ENCODE peak calls at places on chromosomes 6 and 20, in four cellular contexts. Q is fibroblast of mammary gland, E is cardiac muscle cell, C is lung. N is an unnamed sample.

GRCh38 chr20:22341508-22341907 is 242.9 kb downstream of the FOXA2 start:
- DNase-seq in Q (peak; percentile 34), E (no peak), C (no peak), N (no peak)

GRCh38 chr20:53643031-53643832 is 49.6 kb upstream of the ZNF217 start:
- DNase-seq in Q (peak; percentile 80), E (no peak), C (peak; percentile 34), N (peak; percentile 78)

GRCh38 chr20:31560900-31561598 is 44.0 kb upstream of the ID1 start:
- DNase-seq in Q (peak; percentile 98), E (no peak), C (no peak), N (no peak)

GRCh38 chr20:29878281-29878741 is 1379.2 kb upstream of the DEFB115 start:
- DNase-seq in Q (no peak), E (no peak), C (no peak), N (no peak)

GRCh38 chr6:82094166-82094806 is 153.3 kb downstream of the IBTK start:
- DNase-seq in Q (no peak), E (no peak), C (no peak), N (no peak)

GRCh38 chr20:44187763-44188709 is 1.0 kb upstream of the JPH2 start:
- DNase-seq in Q (no peak), E (peak; percentile 67), C (no peak), N (no peak)

GRCh38 chr6:85449818-85450577 is at the start of gene NT5E:
- DNase-seq in Q (peak; percentile 75), E (peak; percentile 76), C (peak; percentile 73), N (no peak)

GRCh38 chr6:87586371-87587077 is 3.3 kb downstream of the RARS2 start:
- DNase-seq in Q (no peak), E (no peak), C (no peak), N (no peak)

GRCh38 chr6:30719356-30719755 is 796 bp upstream of the TUBB start:
- DNase-seq in Q (no peak), E (no peak), C (no peak), N (no peak)

GRCh38 chr6:80438728-80439127 is 332.3 kb downstream of the BCKDHB start:
- DNase-seq in Q (peak; percentile 87), E (no peak), C (no peak), N (no peak)

GRCh38 chr6:168865-169455 is 123.3 kb upstream of the DUSP22 start:
- DNase-seq in Q (peak; percentile 62), E (peak; percentile 57), C (no peak), N (no peak)

GRCh38 chr6:90068264-90068663 is 174.0 kb downstream of the GJA10 start:
- DNase-seq in Q (peak; percentile 90), E (no peak), C (no peak), N (no peak)

GRCh38 chr20:62776692-62777527 is 19.4 kb upstream of the MRGBP start:
- DNase-seq in Q (no peak), E (no peak), C (no peak), N (peak; percentile 60)

GRCh38 chr6:105739764-105740163 is 336.9 kb upstream of the PREP start:
- DNase-seq in Q (no peak), E (no peak), C (no peak), N (no peak)

GRCh38 chr6:16402501-16402900 is 164.1 kb downstream of the GMPR start:
- DNase-seq in Q (peak; percentile 57), E (no peak), C (no peak), N (no peak)

GRCh38 chr6:170137176-170137891 is 153.5 kb downstream of the DLL1 start:
- DNase-seq in Q (peak; percentile 77), E (no peak), C (no peak), N (no peak)

GRCh38 chr6:75751443-75751842 is 2.4 kb downstream of the MYO6 start:
- DNase-seq in Q (peak; percentile 33), E (no peak), C (no peak), N (no peak)

GRCh38 chr20:3071610-3072529 is at the start of gene OXT:
- DNase-seq in Q (no peak), E (no peak), C (no peak), N (no peak)

GRCh38 chr6:105429676-105430075 is 26.8 kb upstream of the PREP start:
- DNase-seq in Q (peak; percentile 93), E (no peak), C (no peak), N (no peak)

GRCh38 chr6:26250806-26251075 is 114.3 kb upstream of the BTN3A2 start:
- DNase-seq in Q (no peak), E (peak; percentile 66), C (no peak), N (no peak)

GRCh38 chr6:126773122-126773805 is 345.2 kb upstream of the RSPO3 start:
- DNase-seq in Q (no peak), E (peak; percentile 37), C (no peak), N (no peak)

GRCh38 chr6:169619650-169620049 is 82.2 kb downstream of the WDR27 start:
- DNase-seq in Q (peak; percentile 67), E (no peak), C (no peak), N (no peak)

GRCh38 chr6:55282145-55282544 is 45.1 kb upstream of the GFRAL start:
- DNase-seq in Q (no peak), E (peak; percentile 12), C (no peak), N (no peak)

GRCh38 chr6:55277628-55278003 is 49.7 kb upstream of the GFRAL start:
- DNase-seq in Q (no peak), E (peak; percentile 58), C (no peak), N (no peak)

GRCh38 chr6:55281215-55281614 is 46.1 kb upstream of the GFRAL start:
- DNase-seq in Q (no peak), E (no peak), C (no peak), N (no peak)

GRCh38 chr6:55276745-55277627 is 50.3 kb upstream of the GFRAL start:
- DNase-seq in Q (peak; percentile 74), E (peak; percentile 79), C (no peak), N (peak; percentile 16)
- TF ChIP-seq CTCF in Q (peak; percentile 71), E (peak; percentile 63), C (no peak), N (peak; percentile 58)

DNA sequence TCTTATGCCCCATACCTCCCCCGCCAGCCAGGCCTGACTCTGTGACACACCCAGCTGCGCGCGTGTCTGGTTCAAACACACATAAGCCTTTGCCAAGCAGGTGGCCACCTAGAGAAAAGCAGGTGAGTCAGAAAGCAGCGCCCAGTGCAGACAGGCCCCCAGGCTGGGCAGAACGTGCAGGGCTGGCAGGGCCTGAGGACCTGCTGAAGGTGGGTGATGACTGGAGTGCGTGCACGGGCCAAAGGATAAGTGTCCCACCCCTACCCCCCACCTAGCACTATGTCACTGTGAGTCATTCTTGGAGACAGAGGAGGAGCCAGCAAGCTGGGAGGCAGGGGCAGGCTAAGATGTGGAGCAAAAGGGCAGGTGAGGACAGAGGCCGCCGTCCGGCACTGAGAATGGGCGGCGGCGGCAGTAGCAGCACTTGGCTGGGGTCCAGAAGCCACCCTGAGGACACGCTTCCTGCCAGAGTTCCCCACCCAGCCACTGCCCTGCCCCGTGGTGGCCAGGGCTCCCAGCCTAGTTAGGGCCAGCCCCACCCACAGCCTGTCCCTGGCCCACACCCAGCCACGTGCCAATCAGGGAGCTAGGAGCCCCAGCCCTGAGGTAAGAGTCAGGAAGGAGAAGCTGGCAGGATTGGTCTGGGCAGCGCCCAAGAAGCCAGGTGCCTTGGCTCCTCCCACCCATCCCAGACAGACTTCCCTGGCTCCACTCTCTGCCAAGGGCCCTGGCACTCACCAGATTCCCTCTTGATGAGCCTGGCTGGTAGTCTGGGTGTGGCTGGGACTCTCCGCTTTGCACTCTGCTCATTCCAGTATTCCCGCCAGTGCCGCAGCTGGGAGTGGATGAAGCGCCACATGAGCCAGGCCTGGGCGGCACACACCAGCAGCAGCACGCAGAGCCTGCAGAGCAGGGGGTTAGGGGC is 72.7 kb downstream of the TRAM2 start:
- DNase-seq in Q (peak; percentile 92), E (no peak), C (peak; percentile 95), N (no peak)
- H3K4me3 ChIP-seq in Q (no peak overlapping the region), E (no peak overlapping the region), C (no peak overlapping the region), N (no peak overlapping the region)

DNA sequence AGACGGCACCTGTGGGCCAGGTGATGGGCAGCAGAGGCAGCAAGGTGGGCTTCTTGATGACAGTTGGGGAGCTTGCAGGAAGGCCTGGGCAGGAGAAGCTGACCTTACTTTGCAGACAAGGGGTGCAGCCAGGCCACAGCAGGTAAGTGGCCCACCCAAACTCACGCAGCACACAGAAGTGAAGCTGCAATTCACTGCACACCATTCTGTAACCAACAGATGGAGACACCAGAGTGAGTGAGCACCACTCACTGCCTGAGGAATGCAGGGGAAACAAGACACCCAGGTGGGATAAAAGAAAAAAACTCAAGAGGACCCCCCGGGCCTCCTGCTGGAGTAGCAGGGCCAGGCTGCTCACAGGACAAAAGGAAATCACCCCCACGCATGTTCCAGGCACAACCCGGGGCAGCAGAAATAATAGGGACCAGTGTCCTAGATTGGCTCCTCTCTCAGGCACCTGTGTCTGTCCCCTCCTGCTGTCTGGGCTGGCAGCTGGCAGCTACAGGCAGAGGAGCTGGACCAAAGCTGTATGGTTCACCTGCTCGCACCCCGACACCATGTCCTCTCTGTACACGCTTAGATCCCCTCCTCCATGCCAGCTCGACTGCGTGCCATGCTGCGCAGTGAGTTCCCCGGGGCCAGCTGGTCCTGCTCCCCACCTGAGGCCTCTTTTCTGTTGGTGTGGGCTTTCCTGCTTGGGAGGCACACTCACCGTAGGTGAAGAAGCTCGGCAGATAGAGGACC is 4.9 kb downstream of the MTCH1 start:
- DNase-seq in Q (no peak), E (no peak), C (no peak), N (no peak)
- TF ChIP-seq CTCF in Q (no peak), E (no peak), C (no peak), N (no peak)

DNA sequence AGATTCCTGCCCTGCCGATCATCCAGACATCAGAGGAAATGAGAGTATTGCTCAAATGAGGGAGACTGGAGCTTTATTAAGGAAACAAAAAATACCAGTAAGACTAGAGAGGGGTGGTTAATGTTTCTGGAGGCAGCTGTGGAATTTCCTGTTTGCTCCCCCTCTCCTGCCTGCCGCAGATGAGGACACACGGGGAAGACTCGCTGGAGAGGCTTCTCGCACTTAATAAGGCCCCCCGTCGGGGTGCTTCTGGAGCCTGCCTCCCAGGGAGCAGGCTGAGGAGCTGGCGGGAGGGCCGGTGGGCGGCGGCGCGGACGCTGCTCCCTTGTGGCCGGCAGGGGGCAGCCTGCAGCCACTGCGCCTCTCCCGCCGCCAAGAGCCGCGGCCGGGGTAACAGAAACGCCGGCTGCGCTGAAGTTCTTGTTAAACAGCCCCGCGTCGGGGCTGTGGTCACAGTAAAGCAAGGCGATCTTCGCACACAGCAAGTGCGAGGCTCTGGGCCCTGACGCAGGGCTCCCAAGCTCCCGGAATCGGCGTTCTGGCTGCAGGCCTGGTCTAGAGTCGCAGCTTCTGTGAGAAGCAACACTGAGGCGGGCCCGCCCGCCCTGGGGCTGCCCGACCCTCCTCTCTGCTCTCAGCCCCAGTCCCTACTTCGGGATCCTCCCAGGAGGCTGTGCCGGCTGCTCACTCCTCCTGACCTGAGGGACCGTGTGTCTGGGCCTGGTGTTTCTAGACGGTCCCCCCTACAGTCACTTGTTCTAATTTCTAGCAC is 17.4 kb downstream of the LEMD2 start:
- DNase-seq in Q (peak; percentile 84), E (peak; percentile 92), C (peak; percentile 63), N (no peak)
- H3K4me3 ChIP-seq in Q (no peak overlapping the region), E (no peak overlapping the region), C (no peak overlapping the region), N (no peak overlapping the region)

GRCh38 chr6:108113557-108114519 is 39.3 kb upstream of the OSTM1 start:
- DNase-seq in Q (peak; percentile 58), E (peak; percentile 59), C (peak; percentile 38), N (no peak)
- TF ChIP-seq CTCF in Q (peak; percentile 55), E (peak; percentile 52), C (no peak), N (peak; percentile 37)

N was measured in GM12864.